ENCODE peak calls at places on chromosomes 11 and 22, in six cellular contexts. One of them, this sample, is unnamed. For H3K4me1, the result is how much of the 10 kb centered on the place peaks cover.

GRCh38 chr11:68989936-68990606 is 9.3 kb upstream of the MRGPRD start:
- DNase-seq in small intestine: no peak
- DNase-seq in PC-9: no peak
- DNase-seq in CD4-positive, CD25-positive, alpha-beta regulatory T cell: no peak
- DNase-seq in GM23248: no peak
- DNase-seq in tibial artery: peak
- DNase-seq in this sample: no peak

GRCh38 chr11:69149646-69150045 is 6.1 kb upstream of the SMIM38 start:
- DNase-seq in small intestine: no peak
- DNase-seq in PC-9: no peak
- DNase-seq in CD4-positive, CD25-positive, alpha-beta regulatory T cell: no peak
- DNase-seq in GM23248: no peak
- DNase-seq in tibial artery: peak
- DNase-seq in this sample: no peak

GRCh38 chr11:106986261-106986660 is 32.0 kb downstream of the GUCY1A2 start:
- DNase-seq in small intestine: no peak
- DNase-seq in PC-9: no peak
- DNase-seq in CD4-positive, CD25-positive, alpha-beta regulatory T cell: no peak
- DNase-seq in GM23248: peak
- DNase-seq in tibial artery: no peak
- DNase-seq in this sample: no peak

GRCh38 chr11:46256540-46257001 is 20.9 kb upstream of the CREB3L1 start:
- DNase-seq in small intestine: no peak
- DNase-seq in PC-9: no peak
- DNase-seq in CD4-positive, CD25-positive, alpha-beta regulatory T cell: no peak
- DNase-seq in GM23248: no peak
- DNase-seq in tibial artery: no peak
- DNase-seq in this sample: no peak

GRCh38 chr22:43226368-43226979 is 39.5 kb upstream of the TTLL12 start:
- DNase-seq in small intestine: no peak
- DNase-seq in PC-9: no peak
- DNase-seq in CD4-positive, CD25-positive, alpha-beta regulatory T cell: no peak
- DNase-seq in GM23248: peak
- DNase-seq in tibial artery: no peak
- DNase-seq in this sample: no peak

GRCh38 chr22:42602470-42602869 is 12.2 kb downstream of the POLDIP3 start:
- DNase-seq in small intestine: peak
- DNase-seq in PC-9: no peak
- DNase-seq in CD4-positive, CD25-positive, alpha-beta regulatory T cell: no peak
- DNase-seq in GM23248: no peak
- DNase-seq in tibial artery: no peak
- DNase-seq in this sample: no peak

GRCh38 chr11:27945323-27945722 is 162.6 kb downstream of the KIF18A start:
- DNase-seq in small intestine: peak
- DNase-seq in PC-9: no peak
- DNase-seq in CD4-positive, CD25-positive, alpha-beta regulatory T cell: no peak
- DNase-seq in GM23248: no peak
- DNase-seq in tibial artery: no peak
- DNase-seq in this sample: peak

GRCh38 chr22:46846154-46846831 is 83.8 kb downstream of the TBC1D22A start:
- DNase-seq in small intestine: no peak
- DNase-seq in PC-9: no peak
- DNase-seq in CD4-positive, CD25-positive, alpha-beta regulatory T cell: peak
- DNase-seq in GM23248: peak
- DNase-seq in tibial artery: no peak
- DNase-seq in this sample: no peak

GRCh38 chr11:79413258-79413657 is 27.6 kb downstream of the TENM4 start:
- DNase-seq in small intestine: no peak
- DNase-seq in PC-9: no peak
- DNase-seq in CD4-positive, CD25-positive, alpha-beta regulatory T cell: no peak
- DNase-seq in GM23248: peak
- DNase-seq in tibial artery: peak
- DNase-seq in this sample: no peak

GRCh38 chr11:325796-326591 is 5.3 kb upstream of the IFITM3 start:
- DNase-seq in small intestine: no peak
- DNase-seq in PC-9: no peak
- DNase-seq in CD4-positive, CD25-positive, alpha-beta regulatory T cell: no peak
- DNase-seq in GM23248: no peak
- DNase-seq in tibial artery: peak
- DNase-seq in this sample: no peak

GRCh38 chr11:15159085-15159484 is 44.4 kb downstream of the INSC start:
- DNase-seq in small intestine: peak
- DNase-seq in PC-9: no peak
- DNase-seq in CD4-positive, CD25-positive, alpha-beta regulatory T cell: peak
- DNase-seq in GM23248: peak
- DNase-seq in tibial artery: no peak
- DNase-seq in this sample: peak

GRCh38 chr11:6111635-6112034 is 4.2 kb downstream of the OR56B4 start:
- DNase-seq in small intestine: no peak
- DNase-seq in PC-9: no peak
- DNase-seq in CD4-positive, CD25-positive, alpha-beta regulatory T cell: no peak
- DNase-seq in GM23248: no peak
- DNase-seq in tibial artery: no peak
- DNase-seq in this sample: no peak

GRCh38 chr11:1858154-1858553 is 5.3 kb downstream of the LSP1 start:
- DNase-seq in small intestine: no peak
- DNase-seq in PC-9: no peak
- DNase-seq in CD4-positive, CD25-positive, alpha-beta regulatory T cell: no peak
- DNase-seq in GM23248: no peak
- DNase-seq in tibial artery: no peak
- DNase-seq in this sample: no peak

GRCh38 chr22:43147821-43148220 is 3.5 kb upstream of the TSPO start:
- DNase-seq in small intestine: no peak
- DNase-seq in PC-9: no peak
- DNase-seq in CD4-positive, CD25-positive, alpha-beta regulatory T cell: no peak
- DNase-seq in GM23248: no peak
- DNase-seq in tibial artery: no peak
- DNase-seq in this sample: no peak

GRCh38 chr22:40911772-40912171 is 39.4 kb upstream of the RBX1 start:
- DNase-seq in small intestine: no peak
- DNase-seq in PC-9: no peak
- DNase-seq in CD4-positive, CD25-positive, alpha-beta regulatory T cell: no peak
- DNase-seq in GM23248: peak
- DNase-seq in tibial artery: no peak
- DNase-seq in this sample: no peak

GRCh38 chr11:11243258-11243789 is 109.7 kb downstream of the CSNK2A3 start:
- DNase-seq in small intestine: no peak
- DNase-seq in PC-9: no peak
- DNase-seq in CD4-positive, CD25-positive, alpha-beta regulatory T cell: no peak
- DNase-seq in GM23248: peak
- DNase-seq in tibial artery: peak
- DNase-seq in this sample: no peak

GRCh38 chr22:28799834-28800307 is 498 bp downstream of the XBP1 start:
- DNase-seq in small intestine: peak
- DNase-seq in PC-9: peak
- DNase-seq in CD4-positive, CD25-positive, alpha-beta regulatory T cell: peak
- DNase-seq in GM23248: peak
- DNase-seq in tibial artery: peak
- DNase-seq in this sample: peak

GRCh38 chr22:28800308-28801041 is at the start of gene XBP1:
- DNase-seq in small intestine: peak
- DNase-seq in PC-9: peak
- DNase-seq in CD4-positive, CD25-positive, alpha-beta regulatory T cell: peak
- DNase-seq in GM23248: peak
- DNase-seq in tibial artery: peak
- DNase-seq in this sample: peak

GRCh38 chr22:28795932-28796856 is 4.2 kb downstream of the XBP1 start:
- DNase-seq in small intestine: no peak
- DNase-seq in PC-9: no peak
- DNase-seq in CD4-positive, CD25-positive, alpha-beta regulatory T cell: no peak
- DNase-seq in GM23248: no peak
- DNase-seq in tibial artery: no peak
- DNase-seq in this sample: no peak

GRCh38 chr22:28799125-28799833 is 1.1 kb downstream of the XBP1 start:
- DNase-seq in small intestine: peak
- DNase-seq in PC-9: peak
- DNase-seq in CD4-positive, CD25-positive, alpha-beta regulatory T cell: peak
- DNase-seq in GM23248: peak
- DNase-seq in tibial artery: peak
- DNase-seq in this sample: peak

GRCh38 chr22:28798810-28799124 is 1.6 kb downstream of the XBP1 start:
- DNase-seq in small intestine: no peak
- DNase-seq in PC-9: no peak
- DNase-seq in CD4-positive, CD25-positive, alpha-beta regulatory T cell: no peak
- DNase-seq in GM23248: no peak
- DNase-seq in tibial artery: no peak
- DNase-seq in this sample: no peak
- H3K4me1 ChIP-seq in small intestine: under half
- H3K4me1 ChIP-seq in PC-9: under half
- H3K4me1 ChIP-seq in CD4-positive, CD25-positive, alpha-beta regulatory T cell: under half
- H3K4me1 ChIP-seq in GM23248: under half
- H3K4me1 ChIP-seq in tibial artery: under half
- H3K4me1 ChIP-seq in this sample: under half

DNA sequence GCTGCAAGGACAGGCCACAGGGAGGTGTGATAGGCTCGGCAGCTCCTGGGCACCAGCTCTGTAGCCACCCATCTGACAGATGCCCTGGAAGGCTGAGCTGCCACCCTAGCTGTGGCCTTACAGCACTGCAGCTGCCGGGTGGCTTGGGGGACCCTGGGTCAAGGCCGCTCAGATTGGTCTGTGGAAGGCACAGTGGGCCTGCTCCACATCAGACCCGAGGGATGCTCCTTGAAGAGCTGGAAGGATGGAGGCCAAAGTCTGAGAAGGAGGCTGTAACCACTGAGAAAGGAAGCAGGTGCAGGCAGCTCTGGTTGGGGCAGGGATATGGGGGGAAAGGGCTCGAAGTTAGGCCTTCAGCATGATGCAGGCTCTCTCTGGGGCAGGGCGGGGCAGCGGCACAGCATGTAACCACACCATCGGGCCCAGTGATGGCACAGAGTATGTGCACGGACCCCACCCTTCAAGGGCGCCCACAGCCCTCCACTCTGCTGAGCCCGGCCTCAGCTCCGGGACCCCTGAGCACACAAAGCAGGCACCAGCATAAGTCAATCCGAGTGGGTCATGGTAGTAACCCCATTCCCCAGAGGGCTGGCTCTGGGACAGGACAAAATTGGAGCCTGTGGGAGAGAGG is 1511.3 kb downstream of the BRD1 start:
- DNase-seq in small intestine: no peak
- DNase-seq in PC-9: no peak
- DNase-seq in CD4-positive, CD25-positive, alpha-beta regulatory T cell: no peak
- DNase-seq in GM23248: no peak
- DNase-seq in tibial artery: peak
- DNase-seq in this sample: no peak
- H3K4me1 ChIP-seq in small intestine: under half
- H3K4me1 ChIP-seq in PC-9: under half
- H3K4me1 ChIP-seq in CD4-positive, CD25-positive, alpha-beta regulatory T cell: under half
- H3K4me1 ChIP-seq in GM23248: under half
- H3K4me1 ChIP-seq in tibial artery: under half
- H3K4me1 ChIP-seq in this sample: under half

GRCh38 chr11:126358763-126359160 is 3.3 kb downstream of the ST3GAL4 start:
- DNase-seq in small intestine: no peak
- DNase-seq in PC-9: no peak
- DNase-seq in CD4-positive, CD25-positive, alpha-beta regulatory T cell: no peak
- DNase-seq in GM23248: no peak
- DNase-seq in tibial artery: peak
- DNase-seq in this sample: no peak
- H3K4me1 ChIP-seq in small intestine: under half
- H3K4me1 ChIP-seq in PC-9: half or more
- H3K4me1 ChIP-seq in CD4-positive, CD25-positive, alpha-beta regulatory T cell: under half
- H3K4me1 ChIP-seq in GM23248: under half
- H3K4me1 ChIP-seq in tibial artery: under half
- H3K4me1 ChIP-seq in this sample: under half

GRCh38 chr22:20622650-20623339 is 115.4 kb downstream of the MED15 start:
- DNase-seq in small intestine: no peak
- DNase-seq in PC-9: no peak
- DNase-seq in CD4-positive, CD25-positive, alpha-beta regulatory T cell: no peak
- DNase-seq in GM23248: no peak
- DNase-seq in tibial artery: no peak
- DNase-seq in this sample: no peak
- H3K4me1 ChIP-seq in small intestine: under half
- H3K4me1 ChIP-seq in PC-9: under half
- H3K4me1 ChIP-seq in CD4-positive, CD25-positive, alpha-beta regulatory T cell: under half
- H3K4me1 ChIP-seq in GM23248: under half
- H3K4me1 ChIP-seq in tibial artery: under half
- H3K4me1 ChIP-seq in this sample: under half

GRCh38 chr22:45196308-45196707 is 32.6 kb downstream of the NUP50 start:
- DNase-seq in small intestine: no peak
- DNase-seq in PC-9: no peak
- DNase-seq in CD4-positive, CD25-positive, alpha-beta regulatory T cell: no peak
- DNase-seq in GM23248: no peak
- DNase-seq in tibial artery: no peak
- DNase-seq in this sample: no peak
- H3K4me1 ChIP-seq in small intestine: under half
- H3K4me1 ChIP-seq in PC-9: under half
- H3K4me1 ChIP-seq in CD4-positive, CD25-positive, alpha-beta regulatory T cell: under half
- H3K4me1 ChIP-seq in GM23248: under half
- H3K4me1 ChIP-seq in tibial artery: under half
- H3K4me1 ChIP-seq in this sample: under half

This sample was measured in Karpas-422.